ENCODE peak calls at places on chromosomes 5 and 9, in ten cellular contexts. N is spleen, W is breast epithelium, A is thyroid gland, O is HCT116, D is GM12878, B is sigmoid colon, M is ovary, H is uterus, F is A549. K is an unnamed sample.

GRCh38 chr9:16484178-16484577 is 386.3 kb downstream of the BNC2 start:
- DNase-seq in O (no peak), M (no peak), F (no peak), A (no peak), B (no peak), N (no peak), W (no peak), D (no peak), H (no peak), K (no peak)

GRCh38 chr5:80990527-80990926 is 30.4 kb downstream of the RASGRF2 start:
- DNase-seq in M (no peak), W (no peak), B (no peak), O (no peak), N (no peak), D (no peak), F (no peak), A (no peak), H (no peak), K (no peak)

GRCh38 chr5:128669803-128670202 is 131.8 kb upstream of the FBN2 start:
- DNase-seq in W (no peak), B (no peak), M (no peak), H (no peak), D (no peak), O (no peak), A (no peak), N (no peak), F (no peak), K (peak; percentile 11)

GRCh38 chr5:65480306-65480865 is 1.3 kb downstream of the ADAMTS6 start:
- DNase-seq in D (peak; percentile 24), H (peak; percentile 84), F (no peak), W (peak; percentile 59), B (peak; percentile 96), O (no peak), M (peak; percentile 77), A (peak; percentile 91), N (no peak), K (peak; percentile 15)

GRCh38 chr5:130066644-130067043 is 162.4 kb downstream of the CHSY3 start:
- DNase-seq in F (no peak), M (no peak), W (no peak), A (no peak), H (no peak), D (no peak), O (no peak), N (no peak), B (peak; percentile 63), K (no peak)

GRCh38 chr9:76530458-76531100 is 71.6 kb downstream of the GCNT1 start:
- DNase-seq in A (no peak), O (no peak), B (no peak), W (no peak), F (no peak), M (no peak), H (no peak), N (no peak), D (no peak), K (peak; percentile 22)

GRCh38 chr5:42641321-42642005 is 115.2 kb upstream of the CCDC152 start:
- DNase-seq in W (no peak), D (no peak), M (no peak), O (no peak), F (no peak), B (no peak), A (no peak), H (no peak), N (no peak), K (no peak)

GRCh38 chr9:76562511-76562911 is 103.5 kb downstream of the GCNT1 start:
- DNase-seq in D (peak; percentile 38), F (no peak), W (no peak), O (no peak), A (no peak), B (no peak), M (no peak), N (no peak), H (no peak), K (peak; percentile 61)

GRCh38 chr9:125142560-125143376 is 560 bp downstream of the SCAI start:
- DNase-seq in B (peak; percentile 66), W (no peak), A (peak; percentile 12), D (no peak), F (no peak), M (peak; percentile 21), N (peak; percentile 85), H (peak; percentile 17), O (no peak), K (peak; percentile 29)

GRCh38 chr9:125145425-125145824 is 2.1 kb upstream of the SCAI start:
- DNase-seq in M (no peak), B (no peak), O (no peak), W (no peak), H (no peak), F (no peak), N (no peak), D (no peak), A (no peak), K (peak; percentile 65)

GRCh38 chr9:125141751-125142150 is 1.6 kb downstream of the SCAI start:
- DNase-seq in B (no peak), D (no peak), W (no peak), N (no peak), O (no peak), F (no peak), A (no peak), H (no peak), M (no peak), K (no peak)

GRCh38 chr9:125141251-125141650 is 2.1 kb downstream of the SCAI start:
- DNase-seq in F (no peak), W (no peak), B (no peak), A (no peak), H (no peak), M (no peak), D (no peak), O (no peak), N (no peak), K (no peak)

DNA sequence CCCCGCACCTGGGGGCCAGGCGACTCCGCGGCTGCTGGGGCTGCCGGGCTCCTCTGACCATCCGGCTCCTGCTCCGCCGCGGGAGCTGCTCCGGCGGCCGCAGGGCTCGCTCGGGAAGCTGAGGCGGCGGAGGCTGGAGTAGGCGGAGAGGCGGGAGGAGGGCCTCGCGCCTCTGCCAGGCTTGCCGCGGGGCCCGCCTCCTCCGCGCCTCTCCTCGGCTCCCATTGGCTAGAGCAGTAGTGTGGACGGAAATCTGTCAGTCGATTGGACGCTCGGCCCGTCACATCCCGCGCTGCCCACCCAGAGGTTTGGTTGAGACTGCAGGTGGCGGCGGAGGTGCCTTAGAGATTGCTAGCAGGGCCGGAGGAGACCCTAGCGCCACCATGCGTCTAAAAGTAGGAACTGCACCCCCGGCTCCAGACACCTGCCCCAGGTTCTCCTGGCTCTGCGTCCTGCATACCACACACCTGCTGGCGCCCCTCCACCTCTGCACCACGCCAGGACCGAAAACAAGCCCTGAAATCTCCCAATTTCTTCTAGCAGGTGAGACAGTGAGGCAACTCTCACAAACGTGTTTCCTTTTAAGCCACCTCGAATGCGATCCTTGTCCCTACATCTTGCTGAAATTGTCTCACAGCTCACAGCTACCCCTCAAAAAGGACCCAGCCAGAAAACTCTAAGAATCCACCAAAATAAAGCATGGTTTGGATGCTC is at the start of gene SCAI:
- DNase-seq in A (peak; percentile 100), O (peak; percentile 98), N (peak; percentile 99), D (peak; percentile 95), M (peak; percentile 99), W (peak; percentile 99), H (peak; percentile 99), B (peak; percentile 100), F (peak; percentile 98), K (peak; percentile 99)
- TF ChIP-seq POLR2A in A (peak; percentile 81), O (no peak), N (no peak), D (peak; percentile 75), M (no peak), W (no peak), H (peak; percentile 56), B (no peak), F (peak; percentile 55), K (peak; percentile 48)

GRCh38 chr5:1707467-1707866 is 92.2 kb downstream of the MRPL36 start:
- DNase-seq in A (no peak), H (no peak), B (no peak), M (no peak), O (no peak), F (no peak), W (no peak), D (no peak), N (no peak), K (no peak)

GRCh38 chr5:1706428-1706827 is 93.2 kb downstream of the MRPL36 start:
- DNase-seq in A (no peak), F (no peak), B (no peak), M (no peak), W (peak; percentile 1), N (no peak), D (no peak), H (no peak), O (no peak), K (no peak)

GRCh38 chr5:1706021-1706420 is 93.6 kb downstream of the MRPL36 start:
- DNase-seq in O (no peak), M (no peak), N (no peak), B (no peak), H (no peak), W (peak; percentile 15), D (no peak), A (no peak), F (no peak), K (no peak)

GRCh38 chr5:1709186-1709803 is 90.3 kb downstream of the MRPL36 start:
- DNase-seq in W (peak; percentile 4), H (no peak), D (no peak), F (no peak), B (no peak), O (no peak), A (peak; percentile 60), M (no peak), N (no peak), K (no peak)

DNA sequence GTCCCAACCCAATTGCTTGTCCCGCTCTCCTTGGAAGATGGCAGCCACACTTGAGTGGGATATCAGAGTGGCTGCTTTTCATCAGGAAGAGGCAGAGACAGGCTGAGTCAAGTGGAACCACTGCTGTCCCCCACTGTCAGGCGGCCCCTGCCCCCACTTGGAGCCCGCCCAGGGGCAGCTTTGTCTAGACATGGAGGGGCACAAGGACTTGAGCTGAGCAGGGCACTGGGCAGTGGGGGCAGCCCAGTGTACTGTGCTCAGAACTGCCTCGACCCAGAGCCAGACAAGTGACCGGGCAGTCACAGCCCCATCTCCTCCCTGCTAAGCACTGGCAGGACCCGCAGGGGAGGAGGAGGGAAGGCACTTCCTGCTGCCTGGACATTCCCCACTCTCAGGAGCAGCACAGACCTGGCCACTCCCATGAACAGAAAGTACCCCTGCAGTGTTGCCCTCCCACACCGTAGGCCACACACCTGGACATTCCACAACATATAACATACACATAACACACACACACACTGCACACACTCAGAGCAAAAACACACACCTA is 91.0 kb downstream of the MRPL36 start:
- DNase-seq in W (peak; percentile 11), M (no peak), A (peak; percentile 38), O (no peak), F (no peak), N (no peak), H (no peak), B (no peak), D (no peak), K (no peak)
- H3K4me3 ChIP-seq in W (no peak overlapping the region), M (no peak overlapping the region), A (no peak overlapping the region), O (no peak overlapping the region), F (no peak overlapping the region), N (no peak overlapping the region), H (no peak overlapping the region), B (no peak overlapping the region), D (no peak overlapping the region), K (no peak overlapping the region)

GRCh38 chr5:14385022-14385421 is 196.6 kb upstream of the OTULINL start:
- DNase-seq in B (no peak), N (no peak), O (no peak), D (no peak), A (no peak), H (no peak), F (no peak), M (no peak), W (no peak), K (no peak)

GRCh38 chr5:14383923-14384322 is 197.7 kb upstream of the OTULINL start:
- DNase-seq in H (no peak), D (no peak), N (no peak), O (no peak), A (peak; percentile 54), F (no peak), B (no peak), W (no peak), M (no peak), K (no peak)

GRCh38 chr5:14386882-14387575 is 194.6 kb upstream of the OTULINL start:
- DNase-seq in B (no peak), W (no peak), N (no peak), O (no peak), A (no peak), D (no peak), F (no peak), H (no peak), M (no peak), K (no peak)
- TF ChIP-seq POLR2A in B (no peak), W (no peak), N (no peak), O (no peak), A (no peak), D (no peak), F (no peak), H (no peak), M (no peak), K (no peak)

GRCh38 chr9:95189230-95190098 is 128.0 kb downstream of the FANCC start:
- DNase-seq in F (no peak), B (peak; percentile 71), H (peak; percentile 34), O (no peak), W (no peak), D (no peak), M (peak; percentile 42), N (no peak), A (peak; percentile 64), K (peak; percentile 44)

GRCh38 chr9:95192631-95193030 is 124.9 kb downstream of the FANCC start:
- DNase-seq in N (no peak), F (no peak), H (no peak), B (no peak), W (no peak), A (no peak), O (no peak), D (no peak), M (no peak), K (no peak)

GRCh38 chr9:95193067-95193466 is 124.4 kb downstream of the FANCC start:
- DNase-seq in F (no peak), O (peak; percentile 12), B (no peak), W (no peak), N (no peak), M (no peak), H (no peak), D (no peak), A (no peak), K (peak; percentile 6)

GRCh38 chr9:95188459-95188858 is 129.1 kb downstream of the FANCC start:
- DNase-seq in H (no peak), M (no peak), D (no peak), A (no peak), N (no peak), O (no peak), F (no peak), W (no peak), B (no peak), K (no peak)

DNA sequence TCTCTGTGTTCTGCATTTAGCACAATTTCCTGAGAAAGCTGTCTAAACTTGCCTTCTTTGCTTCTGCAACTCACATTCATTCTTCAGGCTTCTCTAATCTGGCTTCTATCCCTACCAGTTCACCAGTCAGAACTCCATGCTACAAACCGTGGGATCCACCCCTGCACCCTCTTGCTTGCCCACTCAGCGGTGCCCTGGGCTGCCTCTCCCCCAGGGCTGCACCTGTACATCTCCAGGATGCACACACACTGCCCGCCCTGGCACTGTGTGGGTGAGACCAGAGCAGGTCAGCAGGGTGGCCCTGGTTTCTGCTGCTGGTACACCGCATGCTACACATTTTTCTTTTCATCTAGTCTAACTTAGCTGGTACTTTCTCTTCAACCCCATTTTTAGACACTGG is 127.1 kb downstream of the FANCC start:
- DNase-seq in B (no peak), M (no peak), F (no peak), N (no peak), D (no peak), H (no peak), W (no peak), O (no peak), A (no peak), K (no peak)
- H3K4me3 ChIP-seq in B (no peak overlapping the region), M (no peak overlapping the region), F (no peak overlapping the region), N (no peak overlapping the region), D (no peak overlapping the region), H (no peak overlapping the region), W (no peak overlapping the region), O (no peak overlapping the region), A (no peak overlapping the region), K (no peak overlapping the region)

K was measured in NB4.